ENCODE peak calls at places on chromosomes 6 and 20, in five cellular contexts. K is cardiac muscle cell, R is GM12865, H is gastrocnemius medialis, J is left ventricle myocardium inferior. S is an unnamed sample.

GRCh38 chr6:35152067-35152707 is 11.0 kb upstream of the TCP11 start:
- DNase-seq in K (no peak), R (no peak), J (no peak), H (no peak), S (no peak)

GRCh38 chr20:22757424-22758189 is 173.2 kb upstream of the FOXA2 start:
- DNase-seq in K (no peak), J (no peak), R (no peak), H (no peak), S (no peak)

GRCh38 chr6:75436869-75437268 is 56.7 kb downstream of the FILIP1 start:
- DNase-seq in K (no peak), R (no peak), J (peak), H (peak), S (no peak)

GRCh38 chr6:13181398-13181797 is 146.9 kb downstream of the TBC1D7 start:
- DNase-seq in H (no peak), R (no peak), J (no peak), K (no peak), S (no peak)

GRCh38 chr20:13147971-13148370 is 73.1 kb upstream of the ISM1 start:
- DNase-seq in K (no peak), R (no peak), J (no peak), H (no peak), S (no peak)

GRCh38 chr6:27066381-27066780 is 181.1 kb upstream of the PRSS16 start:
- DNase-seq in R (no peak), K (no peak), J (no peak), H (no peak), S (no peak)

GRCh38 chr20:19934792-19935491 is 82.2 kb upstream of the NAA20 start:
- DNase-seq in R (peak), J (peak), K (no peak), H (peak), S (no peak)

GRCh38 chr6:7201732-7202541 is 94.2 kb downstream of the RREB1 start:
- DNase-seq in H (no peak), K (no peak), R (peak), J (peak), S (no peak)

GRCh38 chr6:56891754-56892153 is 63.2 kb upstream of the BEND6 start:
- DNase-seq in R (peak), J (no peak), H (no peak), K (no peak), S (no peak)

GRCh38 chr6:1766663-1767062 is 156.9 kb downstream of the FOXC1 start:
- DNase-seq in K (peak), H (no peak), J (peak), R (no peak), S (no peak)

GRCh38 chr20:23226612-23227265 is 123.9 kb upstream of the NXT1 start:
- DNase-seq in R (no peak), J (no peak), H (no peak), K (no peak), S (no peak)

GRCh38 chr6:97394160-97394748 is 111.2 kb upstream of the MMS22L start:
- DNase-seq in J (no peak), H (peak), R (peak), K (peak), S (no peak)

GRCh38 chr6:144343736-144344428 is 58.7 kb downstream of the UTRN start:
- DNase-seq in J (no peak), H (no peak), R (peak), K (no peak), S (peak)

GRCh38 chr6:7341989-7342742 is 29.2 kb upstream of the SSR1 start:
- DNase-seq in J (no peak), R (peak), H (no peak), K (no peak), S (no peak)

GRCh38 chr20:32731882-32732266 is 11.4 kb downstream of the COMMD7 start:
- DNase-seq in H (no peak), K (no peak), J (no peak), R (no peak), S (no peak)

GRCh38 chr6:110944681-110945151 is 13.8 kb upstream of the GTF3C6 start:
- DNase-seq in H (no peak), J (no peak), R (peak), K (no peak), S (no peak)

GRCh38 chr6:19772891-19773290 is 64.3 kb upstream of the ID4 start:
- DNase-seq in K (no peak), H (no peak), J (no peak), R (no peak), S (no peak)

GRCh38 chr6:40845588-40845987 is 193.4 kb downstream of the UNC5CL start:
- DNase-seq in R (peak), K (peak), H (no peak), J (no peak), S (no peak)

GRCh38 chr20:24620937-24621519 is 151.6 kb downstream of the SYNDIG1 start:
- DNase-seq in K (no peak), H (no peak), J (no peak), R (no peak), S (no peak)

GRCh38 chr6:152124432-152125074 is 317.1 kb downstream of the ESR1 start:
- DNase-seq in R (peak), H (no peak), K (peak), J (no peak), S (no peak)

GRCh38 chr20:17614176-17614811 is 44.4 kb downstream of the DSTN start:
- DNase-seq in J (peak), K (peak), H (peak), R (no peak), S (no peak)

GRCh38 chr6:169445227-169445626 is 191.6 kb upstream of the THBS2 start:
- DNase-seq in H (no peak), J (no peak), R (no peak), K (no peak), S (no peak)
- TF ChIP-seq CTCF in H (no peak), J (no peak), R (peak), K (peak), S (no peak)

DNA sequence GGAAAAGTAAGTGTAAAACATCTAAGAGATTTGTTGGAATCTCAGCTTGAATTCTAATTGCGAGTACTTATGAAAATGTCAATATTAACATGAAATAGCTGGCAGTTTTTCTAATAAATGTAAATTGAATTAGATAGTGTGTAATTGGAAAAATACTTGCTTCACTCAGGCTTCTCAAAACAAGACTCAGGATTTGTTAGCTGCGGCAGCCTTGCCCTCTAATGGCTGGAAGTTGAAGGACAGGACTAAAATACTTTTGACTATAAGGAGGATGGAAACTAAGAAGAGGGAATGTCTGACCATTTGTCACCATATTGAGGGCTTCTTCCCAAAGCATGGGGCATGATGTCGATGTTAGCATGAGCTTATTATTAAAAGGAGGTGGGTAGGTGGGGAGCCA is 227.0 kb downstream of the UST start:
- DNase-seq in H (no peak), J (no peak), K (peak), R (no peak), S (no peak)
- TF ChIP-seq CTCF in H (no peak), J (peak), K (peak), R (peak), S (no peak)

GRCh38 chr6:142407685-142408273 is 106.0 kb downstream of the ADGRG6 start:
- DNase-seq in H (no peak), K (no peak), R (no peak), J (no peak), S (no peak)

GRCh38 chr6:142409794-142410193 is 108.0 kb downstream of the ADGRG6 start:
- DNase-seq in J (no peak), H (no peak), R (no peak), K (no peak), S (no peak)

GRCh38 chr6:142406131-142406530 is 104.3 kb downstream of the ADGRG6 start:
- DNase-seq in H (no peak), J (no peak), K (no peak), R (no peak), S (no peak)

GRCh38 chr6:142411145-142411544 is 109.3 kb downstream of the ADGRG6 start:
- DNase-seq in H (no peak), R (no peak), K (no peak), J (no peak), S (no peak)

GRCh38 chr6:142408409-142408808 is 106.6 kb downstream of the ADGRG6 start:
- DNase-seq in R (no peak), K (no peak), J (no peak), H (no peak), S (no peak)
- TF ChIP-seq CTCF in R (no peak), K (no peak), J (no peak), H (no peak), S (no peak)

GRCh38 chr6:140671926-140672325 is 1297.5 kb upstream of the CITED2 start:
- DNase-seq in J (no peak), R (no peak), K (no peak), H (no peak), S (no peak)
- TF ChIP-seq CTCF in J (no peak), R (no peak), K (no peak), H (no peak), S (no peak)

S was measured in natural killer cell.